ENCODE peak calls at places on chromosomes 16 and 17, in six cellular contexts. P, Z, J, S, L and I are unnamed samples.

GRCh38 chr16:27737513-27737912 is 187.6 kb downstream of the KATNIP start:
- DNase-seq in S (no peak), Z (no peak), P (no peak), L (no peak), J (no peak), I (no peak)

GRCh38 chr17:32894245-32894644 is 17.3 kb upstream of the MYO1D start:
- DNase-seq in P (no peak), J (no peak), Z (no peak), L (no peak), S (no peak), I (no peak)

GRCh38 chr17:69608808-69609494 is 194.5 kb downstream of the MAP2K6 start:
- DNase-seq in J (peak; percentile 6), S (no peak), P (no peak), L (peak; percentile 79), Z (no peak), I (no peak)

GRCh38 chr16:56620311-56620897 is 5.2 kb upstream of the MT1E start:
- DNase-seq in Z (no peak), P (no peak), L (no peak), S (no peak), J (no peak), I (no peak)

GRCh38 chr17:50361561-50362480 is 11.2 kb downstream of the MRPL27 start:
- DNase-seq in L (peak; percentile 68), P (peak; percentile 80), Z (peak; percentile 85), S (peak; percentile 55), J (peak; percentile 32), I (peak; percentile 34)

GRCh38 chr17:81488276-81488860 is 24.2 kb downstream of the ACTG1 start:
- DNase-seq in J (no peak), L (no peak), Z (no peak), S (peak; percentile 34), P (no peak), I (no peak)

GRCh38 chr16:8572919-8573724 is 17.2 kb downstream of the TMEM114 start:
- DNase-seq in S (no peak), Z (no peak), P (peak; percentile 30), L (peak; percentile 13), J (no peak), I (peak; percentile 38)

GRCh38 chr16:74871608-74872007 is 97.0 kb upstream of the FA2H start:
- DNase-seq in J (no peak), L (no peak), S (no peak), P (no peak), Z (no peak), I (no peak)

GRCh38 chr16:57113042-57113453 is 20.7 kb downstream of the CPNE2 start:
- DNase-seq in J (no peak), P (no peak), S (no peak), L (no peak), Z (no peak), I (no peak)

GRCh38 chr16:68265078-68265925 is 976 bp downstream of the SLC7A6 start:
- DNase-seq in L (no peak), P (peak; percentile 69), S (no peak), J (peak; percentile 26), Z (peak; percentile 67), I (peak; percentile 70)

GRCh38 chr16:3655791-3656490 is 1.4 kb downstream of the DNASE1 start:
- DNase-seq in P (no peak), S (no peak), L (no peak), J (no peak), Z (no peak), I (no peak)

GRCh38 chr17:44804301-44805061 is 25.6 kb downstream of the GJC1 start:
- DNase-seq in P (no peak), J (no peak), L (peak; percentile 41), S (no peak), Z (no peak), I (no peak)

GRCh38 chr17:44672479-44673093 is 16.3 kb downstream of the MEIOC start:
- DNase-seq in P (peak; percentile 73), L (peak; percentile 27), S (no peak), Z (no peak), J (no peak), I (no peak)

GRCh38 chr16:16158741-16159374 is 64.4 kb downstream of the ABCC6 start:
- DNase-seq in P (peak; percentile 10), J (no peak), S (no peak), Z (no peak), L (no peak), I (no peak)

GRCh38 chr16:10266809-10267208 is 84.6 kb upstream of the GRIN2A start:
- DNase-seq in J (no peak), S (no peak), P (no peak), L (no peak), Z (peak; percentile 51), I (no peak)

GRCh38 chr16:10641953-10642949 is 52.5 kb downstream of the TEKT5 start:
- DNase-seq in S (no peak), J (no peak), L (no peak), Z (no peak), P (no peak), I (no peak)

GRCh38 chr16:10114411-10114810 is 67.8 kb downstream of the GRIN2A start:
- DNase-seq in J (no peak), Z (no peak), P (no peak), L (no peak), S (no peak), I (no peak)

GRCh38 chr16:80527297-80527696 is 13.5 kb upstream of the DYNLRB2 start:
- DNase-seq in Z (peak; percentile 54), L (no peak), P (peak; percentile 26), J (no peak), S (no peak), I (peak; percentile 4)

GRCh38 chr16:56608876-56609462 is 585 bp downstream of the MT2A start:
- DNase-seq in P (no peak), J (no peak), Z (no peak), L (no peak), S (peak; percentile 7), I (no peak)

GRCh38 chr17:40330850-40331470 is 22.0 kb downstream of the RARA start:
- DNase-seq in L (no peak), S (no peak), P (no peak), Z (no peak), J (no peak), I (no peak)

GRCh38 chr16:4378202-4378666 is 6.6 kb downstream of the VASN start:
- DNase-seq in Z (no peak), P (no peak), L (no peak), S (no peak), J (no peak), I (no peak)